ENCODE peak calls at places on chromosomes 5 and 9, in eight cellular contexts. One of them, this sample, is unnamed.

GRCh38 chr9:88523056-88523455 is 11.9 kb upstream of the NXNL2 start:
- DNase-seq in lower lobe of right lung: peak
- DNase-seq in aorta: no peak
- DNase-seq in ureter: no peak
- DNase-seq in endothelial cell: no peak
- DNase-seq in activated CD8-positive, alpha-beta memory T cell treated with anti-CD3 and anti-CD28 coated beads for 48 hours: no peak
- DNase-seq in T-cell: no peak
- DNase-seq in sciatic nerve: no peak
- DNase-seq in this sample: peak

GRCh38 chr5:76175821-76176403 is 92.7 kb downstream of the SV2C start:
- DNase-seq in lower lobe of right lung: no peak
- DNase-seq in aorta: no peak
- DNase-seq in ureter: no peak
- DNase-seq in endothelial cell: no peak
- DNase-seq in activated CD8-positive, alpha-beta memory T cell treated with anti-CD3 and anti-CD28 coated beads for 48 hours: no peak
- DNase-seq in T-cell: no peak
- DNase-seq in sciatic nerve: no peak
- DNase-seq in this sample: no peak

GRCh38 chr5:160802567-160802966 is 49.4 kb downstream of the ATP10B start:
- DNase-seq in lower lobe of right lung: no peak
- DNase-seq in aorta: no peak
- DNase-seq in ureter: no peak
- DNase-seq in endothelial cell: no peak
- DNase-seq in activated CD8-positive, alpha-beta memory T cell treated with anti-CD3 and anti-CD28 coated beads for 48 hours: no peak
- DNase-seq in T-cell: no peak
- DNase-seq in sciatic nerve: no peak
- DNase-seq in this sample: no peak

GRCh38 chr5:17314907-17315471 is 97.6 kb downstream of the BASP1 start:
- DNase-seq in lower lobe of right lung: no peak
- DNase-seq in aorta: no peak
- DNase-seq in ureter: no peak
- DNase-seq in endothelial cell: no peak
- DNase-seq in activated CD8-positive, alpha-beta memory T cell treated with anti-CD3 and anti-CD28 coated beads for 48 hours: no peak
- DNase-seq in T-cell: no peak
- DNase-seq in sciatic nerve: no peak
- DNase-seq in this sample: no peak

GRCh38 chr9:89604463-89605180 is at the start of gene GADD45G:
- DNase-seq in lower lobe of right lung: peak
- DNase-seq in aorta: peak
- DNase-seq in ureter: peak
- DNase-seq in endothelial cell: peak
- DNase-seq in activated CD8-positive, alpha-beta memory T cell treated with anti-CD3 and anti-CD28 coated beads for 48 hours: peak
- DNase-seq in T-cell: peak
- DNase-seq in sciatic nerve: peak
- DNase-seq in this sample: no peak

GRCh38 chr5:151219138-151219537 is 4.8 kb downstream of the CCDC69 start:
- DNase-seq in lower lobe of right lung: no peak
- DNase-seq in aorta: no peak
- DNase-seq in ureter: no peak
- DNase-seq in endothelial cell: no peak
- DNase-seq in activated CD8-positive, alpha-beta memory T cell treated with anti-CD3 and anti-CD28 coated beads for 48 hours: no peak
- DNase-seq in T-cell: no peak
- DNase-seq in sciatic nerve: no peak
- DNase-seq in this sample: no peak

GRCh38 chr9:111659706-111660105 is 1.7 kb upstream of the GNG10 start:
- DNase-seq in lower lobe of right lung: no peak
- DNase-seq in aorta: no peak
- DNase-seq in ureter: no peak
- DNase-seq in endothelial cell: no peak
- DNase-seq in activated CD8-positive, alpha-beta memory T cell treated with anti-CD3 and anti-CD28 coated beads for 48 hours: no peak
- DNase-seq in T-cell: no peak
- DNase-seq in sciatic nerve: no peak
- DNase-seq in this sample: no peak

GRCh38 chr5:34598177-34598794 is 57.8 kb upstream of the RAI14 start:
- DNase-seq in lower lobe of right lung: no peak
- DNase-seq in aorta: no peak
- DNase-seq in ureter: peak
- DNase-seq in endothelial cell: no peak
- DNase-seq in activated CD8-positive, alpha-beta memory T cell treated with anti-CD3 and anti-CD28 coated beads for 48 hours: no peak
- DNase-seq in T-cell: no peak
- DNase-seq in sciatic nerve: no peak
- DNase-seq in this sample: no peak

GRCh38 chr5:5069851-5070250 is 70.3 kb upstream of the ADAMTS16 start:
- DNase-seq in lower lobe of right lung: no peak
- DNase-seq in aorta: no peak
- DNase-seq in ureter: no peak
- DNase-seq in endothelial cell: no peak
- DNase-seq in activated CD8-positive, alpha-beta memory T cell treated with anti-CD3 and anti-CD28 coated beads for 48 hours: no peak
- DNase-seq in T-cell: no peak
- DNase-seq in sciatic nerve: no peak
- DNase-seq in this sample: no peak

GRCh38 chr5:90221947-90222346 is 187.6 kb downstream of the CETN3 start:
- DNase-seq in lower lobe of right lung: no peak
- DNase-seq in aorta: no peak
- DNase-seq in ureter: no peak
- DNase-seq in endothelial cell: no peak
- DNase-seq in activated CD8-positive, alpha-beta memory T cell treated with anti-CD3 and anti-CD28 coated beads for 48 hours: no peak
- DNase-seq in T-cell: no peak
- DNase-seq in sciatic nerve: no peak
- DNase-seq in this sample: no peak

GRCh38 chr9:79604921-79605562 is 33.3 kb downstream of the TLE4 start:
- DNase-seq in lower lobe of right lung: no peak
- DNase-seq in aorta: no peak
- DNase-seq in ureter: no peak
- DNase-seq in endothelial cell: no peak
- DNase-seq in activated CD8-positive, alpha-beta memory T cell treated with anti-CD3 and anti-CD28 coated beads for 48 hours: no peak
- DNase-seq in T-cell: no peak
- DNase-seq in sciatic nerve: no peak
- DNase-seq in this sample: no peak

GRCh38 chr5:125394661-125395280 is 648.3 kb upstream of the ZNF608 start:
- DNase-seq in lower lobe of right lung: no peak
- DNase-seq in aorta: no peak
- DNase-seq in ureter: no peak
- DNase-seq in endothelial cell: no peak
- DNase-seq in activated CD8-positive, alpha-beta memory T cell treated with anti-CD3 and anti-CD28 coated beads for 48 hours: no peak
- DNase-seq in T-cell: no peak
- DNase-seq in sciatic nerve: no peak
- DNase-seq in this sample: no peak